ENCODE peak calls at places on chromosomes 13 and 19, in six cellular contexts. One of them, this sample, is unnamed.

GRCh38 chr13:113810640-113811039 is 51.6 kb downstream of the TMEM255B start:
- DNase-seq in SK-N-SH: no peak
- DNase-seq in GM23248: no peak
- DNase-seq in PC-3: no peak
- DNase-seq in MM.1S: no peak
- DNase-seq in HCT116: no peak
- DNase-seq in this sample: no peak

GRCh38 chr13:112254900-112255299 is 121.3 kb upstream of the SPACA7 start:
- DNase-seq in SK-N-SH: no peak
- DNase-seq in GM23248: no peak
- DNase-seq in PC-3: no peak
- DNase-seq in MM.1S: no peak
- DNase-seq in HCT116: no peak
- DNase-seq in this sample: no peak

GRCh38 chr13:34886987-34887386 is 55.1 kb upstream of the NBEA start:
- DNase-seq in SK-N-SH: no peak
- DNase-seq in GM23248: peak; percentile 34
- DNase-seq in PC-3: peak; percentile 68
- DNase-seq in MM.1S: no peak
- DNase-seq in HCT116: no peak
- DNase-seq in this sample: no peak

GRCh38 chr19:934865-935422 is 9.1 kb downstream of the ARID3A start:
- DNase-seq in SK-N-SH: peak; percentile 85
- DNase-seq in GM23248: peak; percentile 71
- DNase-seq in PC-3: peak; percentile 68
- DNase-seq in MM.1S: no peak
- DNase-seq in HCT116: no peak
- DNase-seq in this sample: no peak

GRCh38 chr13:80337011-80337688 is 3.8 kb downstream of the SPRY2 start:
- DNase-seq in SK-N-SH: peak; percentile 31
- DNase-seq in GM23248: peak; percentile 30
- DNase-seq in PC-3: no peak
- DNase-seq in MM.1S: no peak
- DNase-seq in HCT116: no peak
- DNase-seq in this sample: no peak

GRCh38 chr19:50701367-50701985 is 18.1 kb downstream of the SHANK1 start:
- DNase-seq in SK-N-SH: no peak
- DNase-seq in GM23248: no peak
- DNase-seq in PC-3: no peak
- DNase-seq in MM.1S: no peak
- DNase-seq in HCT116: no peak
- DNase-seq in this sample: no peak

GRCh38 chr19:46898731-46899130 is 37.9 kb downstream of the ARHGAP35 start:
- DNase-seq in SK-N-SH: no peak
- DNase-seq in GM23248: peak; percentile 51
- DNase-seq in PC-3: no peak
- DNase-seq in MM.1S: no peak
- DNase-seq in HCT116: no peak
- DNase-seq in this sample: no peak

GRCh38 chr19:13574933-13575332 is 68.7 kb upstream of the CACNA1A start:
- DNase-seq in SK-N-SH: peak; percentile 43
- DNase-seq in GM23248: peak; percentile 76
- DNase-seq in PC-3: peak; percentile 56
- DNase-seq in MM.1S: no peak
- DNase-seq in HCT116: peak; percentile 16
- DNase-seq in this sample: peak; percentile 61

GRCh38 chr13:90091611-90092010 is 1255.9 kb upstream of the MIR17HG start:
- DNase-seq in SK-N-SH: no peak
- DNase-seq in GM23248: no peak
- DNase-seq in PC-3: no peak
- DNase-seq in MM.1S: no peak
- DNase-seq in HCT116: no peak
- DNase-seq in this sample: no peak

GRCh38 chr19:7657047-7657779 is 11.6 kb upstream of the RETN start:
- DNase-seq in SK-N-SH: no peak
- DNase-seq in GM23248: peak; percentile 54
- DNase-seq in PC-3: no peak
- DNase-seq in MM.1S: no peak
- DNase-seq in HCT116: no peak
- DNase-seq in this sample: peak; percentile 26

GRCh38 chr19:932647-933552 is 7.1 kb downstream of the ARID3A start:
- DNase-seq in SK-N-SH: peak; percentile 94
- DNase-seq in GM23248: peak; percentile 97
- DNase-seq in PC-3: no peak
- DNase-seq in MM.1S: no peak
- DNase-seq in HCT116: no peak
- DNase-seq in this sample: peak; percentile 54

GRCh38 chr13:82758056-82758455 is 1124.2 kb downstream of the SLITRK1 start:
- DNase-seq in SK-N-SH: peak; percentile 37
- DNase-seq in GM23248: peak; percentile 41
- DNase-seq in PC-3: peak; percentile 48
- DNase-seq in MM.1S: no peak
- DNase-seq in HCT116: peak; percentile 7
- DNase-seq in this sample: peak; percentile 41

GRCh38 chr13:73816702-73817101 is 317.5 kb downstream of the KLF12 start:
- DNase-seq in SK-N-SH: no peak
- DNase-seq in GM23248: no peak
- DNase-seq in PC-3: peak; percentile 83
- DNase-seq in MM.1S: no peak
- DNase-seq in HCT116: peak; percentile 2
- DNase-seq in this sample: no peak

GRCh38 chr13:23375007-23375971 is 58.2 kb downstream of the SACS start:
- DNase-seq in SK-N-SH: peak; percentile 99
- DNase-seq in GM23248: peak; percentile 98
- DNase-seq in PC-3: peak; percentile 87
- DNase-seq in MM.1S: peak; percentile 81
- DNase-seq in HCT116: peak; percentile 77
- DNase-seq in this sample: peak; percentile 97

GRCh38 chr19:3324405-3324856 is 42.0 kb upstream of the NFIC start:
- DNase-seq in SK-N-SH: peak; percentile 74
- DNase-seq in GM23248: no peak
- DNase-seq in PC-3: peak; percentile 51
- DNase-seq in MM.1S: peak; percentile 44
- DNase-seq in HCT116: peak; percentile 54
- DNase-seq in this sample: peak; percentile 36

GRCh38 chr13:107993239-107993948 is 221.9 kb downstream of the LIG4 start:
- DNase-seq in SK-N-SH: no peak
- DNase-seq in GM23248: no peak
- DNase-seq in PC-3: peak; percentile 55
- DNase-seq in MM.1S: no peak
- DNase-seq in HCT116: no peak
- DNase-seq in this sample: no peak

GRCh38 chr13:50846861-50847475 is 3.5 kb upstream of the DLEU7 start:
- DNase-seq in SK-N-SH: no peak
- DNase-seq in GM23248: no peak
- DNase-seq in PC-3: no peak
- DNase-seq in MM.1S: no peak
- DNase-seq in HCT116: no peak
- DNase-seq in this sample: no peak

GRCh38 chr19:18232540-18233223 is 6.4 kb upstream of the PDE4C start:
- DNase-seq in SK-N-SH: peak; percentile 95
- DNase-seq in GM23248: peak; percentile 38
- DNase-seq in PC-3: no peak
- DNase-seq in MM.1S: no peak
- DNase-seq in HCT116: no peak
- DNase-seq in this sample: no peak

GRCh38 chr13:20828540-20829364 is 55.0 kb upstream of the EEF1AKMT1 start:
- DNase-seq in SK-N-SH: peak; percentile 27
- DNase-seq in GM23248: peak; percentile 81
- DNase-seq in PC-3: peak; percentile 75
- DNase-seq in MM.1S: peak; percentile 43
- DNase-seq in HCT116: peak; percentile 26
- DNase-seq in this sample: peak; percentile 72

GRCh38 chr13:43522788-43523187 is 264.0 kb downstream of the ENOX1 start:
- DNase-seq in SK-N-SH: no peak
- DNase-seq in GM23248: peak; percentile 56
- DNase-seq in PC-3: no peak
- DNase-seq in MM.1S: no peak
- DNase-seq in HCT116: no peak
- DNase-seq in this sample: no peak

GRCh38 chr19:11339254-11340098 is at the start of gene RAB3D:
- DNase-seq in SK-N-SH: peak; percentile 99
- DNase-seq in GM23248: peak; percentile 94
- DNase-seq in PC-3: peak; percentile 95
- DNase-seq in MM.1S: peak; percentile 87
- DNase-seq in HCT116: peak; percentile 63
- DNase-seq in this sample: peak; percentile 96

GRCh38 chr19:39413903-39414608 is 1.6 kb downstream of the PLEKHG2 start:
- DNase-seq in SK-N-SH: peak; percentile 81
- DNase-seq in GM23248: peak; percentile 44
- DNase-seq in PC-3: no peak
- DNase-seq in MM.1S: no peak
- DNase-seq in HCT116: no peak
- DNase-seq in this sample: peak; percentile 60

GRCh38 chr19:39415111-39416046 is 2.9 kb downstream of the PLEKHG2 start:
- DNase-seq in SK-N-SH: no peak
- DNase-seq in GM23248: no peak
- DNase-seq in PC-3: no peak
- DNase-seq in MM.1S: no peak
- DNase-seq in HCT116: no peak
- DNase-seq in this sample: no peak

GRCh38 chr19:39417463-39418181 is 5.2 kb downstream of the PLEKHG2 start:
- DNase-seq in SK-N-SH: no peak
- DNase-seq in GM23248: no peak
- DNase-seq in PC-3: no peak
- DNase-seq in MM.1S: no peak
- DNase-seq in HCT116: no peak
- DNase-seq in this sample: no peak

GRCh38 chr19:39416626-39417120 is 4.2 kb downstream of the PLEKHG2 start:
- DNase-seq in SK-N-SH: no peak
- DNase-seq in GM23248: no peak
- DNase-seq in PC-3: no peak
- DNase-seq in MM.1S: no peak
- DNase-seq in HCT116: no peak
- DNase-seq in this sample: peak; percentile 38

DNA sequence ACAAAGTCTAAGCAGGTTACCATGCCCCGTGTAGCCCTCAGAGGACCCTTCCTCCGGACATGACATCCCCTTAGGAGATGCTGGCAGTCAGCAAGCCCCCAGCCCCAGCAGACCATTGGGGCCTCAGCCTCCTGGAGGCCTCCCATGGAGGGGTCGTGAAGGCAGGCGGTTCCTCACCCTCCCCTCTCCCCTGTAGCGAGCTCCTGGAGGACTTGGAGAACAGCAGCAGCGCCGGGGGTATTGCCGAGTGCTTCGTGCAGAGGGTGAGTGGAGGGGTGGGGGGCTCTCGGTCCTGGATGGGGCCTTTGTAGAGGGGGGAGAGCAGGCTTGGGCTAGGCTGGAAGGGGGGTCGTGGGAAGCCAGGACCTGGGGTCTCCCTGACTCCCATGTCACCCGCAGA is 3.7 kb downstream of the PLEKHG2 start:
- DNase-seq in SK-N-SH: no peak
- DNase-seq in GM23248: no peak
- DNase-seq in PC-3: no peak
- DNase-seq in MM.1S: no peak
- DNase-seq in HCT116: no peak
- DNase-seq in this sample: no peak
- H3K9ac ChIP-seq in SK-N-SH: no peak overlapping the region
- H3K9ac ChIP-seq in GM23248: no peak overlapping the region
- H3K9ac ChIP-seq in PC-3: no peak overlapping the region
- H3K9ac ChIP-seq in MM.1S: no peak overlapping the region
- H3K9ac ChIP-seq in HCT116: no peak overlapping the region
- H3K9ac ChIP-seq in this sample: no peak overlapping the region

GRCh38 chr13:27482996-27483395 is 32.6 kb upstream of the MTIF3 start:
- DNase-seq in SK-N-SH: no peak
- DNase-seq in GM23248: no peak
- DNase-seq in PC-3: no peak
- DNase-seq in MM.1S: peak; percentile 9
- DNase-seq in HCT116: no peak
- DNase-seq in this sample: no peak
- TF ChIP-seq EZH2phosphoT487 in SK-N-SH: no peak
- TF ChIP-seq EZH2phosphoT487 in GM23248: no peak
- TF ChIP-seq EZH2phosphoT487 in PC-3: no peak
- TF ChIP-seq EZH2phosphoT487 in MM.1S: no peak
- TF ChIP-seq EZH2phosphoT487 in HCT116: no peak
- TF ChIP-seq EZH2phosphoT487 in this sample: no peak

DNA sequence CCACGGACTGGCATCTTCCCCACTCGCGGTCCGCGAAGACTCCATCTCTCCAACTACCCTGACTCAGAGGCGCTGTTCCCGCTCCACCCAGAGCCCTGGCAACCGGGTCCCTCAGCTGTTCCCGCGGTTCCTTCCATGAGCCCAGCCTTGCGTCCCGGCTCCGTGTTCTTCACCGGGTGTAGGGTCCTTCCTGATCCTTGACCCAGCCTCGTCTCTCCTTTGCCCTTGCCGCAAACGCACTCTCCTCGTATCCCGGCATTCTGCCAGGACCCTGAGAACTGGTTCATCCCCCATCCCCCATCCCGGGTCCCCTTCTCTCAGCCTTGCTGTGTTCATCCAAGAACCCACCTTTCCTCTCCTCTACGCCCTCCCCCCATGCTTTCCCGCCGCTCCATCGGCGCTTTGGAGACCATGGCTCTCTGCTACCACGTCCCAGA is 705 bp downstream of the ICAM5 start:
- DNase-seq in SK-N-SH: no peak
- DNase-seq in GM23248: peak; percentile 73
- DNase-seq in PC-3: peak; percentile 34
- DNase-seq in MM.1S: no peak
- DNase-seq in HCT116: no peak
- DNase-seq in this sample: peak; percentile 40
- H3K9ac ChIP-seq in SK-N-SH: no peak overlapping the region
- H3K9ac ChIP-seq in GM23248: peak overlapping the region; percentile 70
- H3K9ac ChIP-seq in PC-3: no peak overlapping the region
- H3K9ac ChIP-seq in MM.1S: no peak overlapping the region
- H3K9ac ChIP-seq in HCT116: peak overlapping the region; percentile 94
- H3K9ac ChIP-seq in this sample: no peak overlapping the region

GRCh38 chr19:56297010-56297409 is 17.6 kb downstream of the ZSCAN5A start:
- DNase-seq in SK-N-SH: no peak
- DNase-seq in GM23248: no peak
- DNase-seq in PC-3: no peak
- DNase-seq in MM.1S: no peak
- DNase-seq in HCT116: no peak
- DNase-seq in this sample: no peak

GRCh38 chr19:56290104-56290503 is 17.6 kb downstream of the EDDM13 start:
- DNase-seq in SK-N-SH: no peak
- DNase-seq in GM23248: no peak
- DNase-seq in PC-3: no peak
- DNase-seq in MM.1S: no peak
- DNase-seq in HCT116: no peak
- DNase-seq in this sample: no peak

GRCh38 chr19:56291857-56292256 is 19.3 kb downstream of the EDDM13 start:
- DNase-seq in SK-N-SH: no peak
- DNase-seq in GM23248: no peak
- DNase-seq in PC-3: no peak
- DNase-seq in MM.1S: no peak
- DNase-seq in HCT116: no peak
- DNase-seq in this sample: no peak

GRCh38 chr19:56295531-56296455 is 18.8 kb downstream of the ZSCAN5A start:
- DNase-seq in SK-N-SH: no peak
- DNase-seq in GM23248: no peak
- DNase-seq in PC-3: no peak
- DNase-seq in MM.1S: no peak
- DNase-seq in HCT116: no peak
- DNase-seq in this sample: no peak

DNA sequence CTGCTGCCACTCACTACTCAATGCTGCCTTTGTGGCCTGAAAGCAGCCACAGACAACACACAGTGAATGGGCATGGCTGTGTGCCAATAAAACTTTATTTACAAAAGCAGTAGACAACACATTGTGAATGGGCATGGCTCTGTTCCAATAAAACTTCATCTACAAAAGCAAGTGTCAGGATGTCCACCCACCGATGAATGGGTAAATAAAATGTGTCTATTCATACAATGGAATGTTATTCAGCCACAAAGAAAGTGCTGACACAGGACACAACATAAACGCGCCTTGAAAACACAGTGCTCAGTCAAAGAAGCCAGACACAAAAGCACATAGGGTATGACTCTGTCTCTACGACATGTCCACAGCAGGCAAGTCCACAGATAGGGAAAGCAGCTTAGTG is 20.1 kb downstream of the ZSCAN5A start:
- DNase-seq in SK-N-SH: no peak
- DNase-seq in GM23248: no peak
- DNase-seq in PC-3: peak; percentile 80
- DNase-seq in MM.1S: no peak
- DNase-seq in HCT116: no peak
- DNase-seq in this sample: peak; percentile 28
- TF ChIP-seq EZH2phosphoT487 in SK-N-SH: no peak
- TF ChIP-seq EZH2phosphoT487 in GM23248: no peak
- TF ChIP-seq EZH2phosphoT487 in PC-3: no peak
- TF ChIP-seq EZH2phosphoT487 in MM.1S: no peak
- TF ChIP-seq EZH2phosphoT487 in HCT116: no peak
- TF ChIP-seq EZH2phosphoT487 in this sample: no peak